ENCODE peak calls at places on chromosomes 3 and 15, in seven cellular contexts. D, R, P, J, A, O and V are unnamed samples.

GRCh38 chr15:64092864-64093626 is 593 bp downstream of the CIAO2A start:
- DNase-seq in P (no peak), J (peak), D (peak), O (no peak), R (peak), A (no peak), V (peak)

GRCh38 chr3:119413603-119414280 is 49.7 kb downstream of the TMEM39A start:
- DNase-seq in J (no peak), P (no peak), D (no peak), R (no peak), A (no peak), O (no peak), V (no peak)

GRCh38 chr3:125431912-125432587 is 56.9 kb upstream of the ZNF148 start:
- DNase-seq in P (no peak), D (peak), R (no peak), A (no peak), O (no peak), J (no peak), V (no peak)

GRCh38 chr3:46987485-46988401 is 8.3 kb downstream of the NBEAL2 start:
- DNase-seq in P (no peak), J (no peak), A (peak), O (peak), R (no peak), D (no peak), V (peak)

GRCh38 chr15:67779160-67780111 is 45.9 kb upstream of the SKOR1 start:
- DNase-seq in P (no peak), J (no peak), D (no peak), R (no peak), A (no peak), O (no peak), V (no peak)

GRCh38 chr3:98763076-98763475 is at the start of gene ST3GAL6:
- DNase-seq in R (no peak), A (peak), O (no peak), J (no peak), D (no peak), P (peak), V (peak)

GRCh38 chr3:124592658-124593441 is 137.4 kb upstream of the UMPS start:
- DNase-seq in A (no peak), D (no peak), R (no peak), J (no peak), P (no peak), O (no peak), V (peak)

GRCh38 chr15:44033894-44034293 is 161.2 kb downstream of the FRMD5 start:
- DNase-seq in J (no peak), O (no peak), D (no peak), A (peak), R (no peak), P (no peak), V (no peak)

GRCh38 chr15:58931985-58932384 is 1.5 kb downstream of the SLTM start:
- DNase-seq in R (peak), D (peak), A (peak), J (no peak), P (no peak), O (no peak), V (peak)

GRCh38 chr3:133717424-133717823 is 28.8 kb upstream of the TF start:
- DNase-seq in J (no peak), D (peak), R (no peak), O (no peak), P (no peak), A (no peak), V (no peak)

GRCh38 chr15:99096173-99096893 is 8.5 kb upstream of the SYNM start:
- DNase-seq in J (no peak), A (no peak), O (no peak), D (no peak), R (no peak), P (no peak), V (no peak)

GRCh38 chr3:112973325-112974177 is 1.4 kb downstream of the CD200R1 start:
- DNase-seq in A (no peak), O (no peak), D (no peak), P (no peak), J (no peak), R (no peak), V (peak)
- TF ChIP-seq EP300 in A (no peak), O (no peak), D (no peak), P (no peak), J (no peak), R (no peak), V (no peak)

DNA sequence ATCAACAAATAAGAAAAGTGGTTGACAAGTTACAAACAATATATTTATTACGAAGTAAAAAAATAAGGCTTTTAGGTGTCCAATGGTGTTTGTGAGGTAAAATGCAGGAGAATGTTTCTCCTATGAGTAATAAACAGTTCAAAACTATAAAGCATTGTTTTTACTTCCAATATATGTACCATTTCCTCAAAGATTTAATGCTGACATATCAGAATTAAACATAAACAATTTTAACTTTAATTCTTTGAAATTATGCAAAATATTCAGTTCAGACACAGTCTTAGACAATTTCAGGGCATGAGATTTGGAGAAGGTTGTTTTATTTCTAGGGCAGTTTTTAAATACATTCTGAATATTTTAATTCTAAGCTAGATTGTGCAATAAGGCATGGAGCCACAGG is 602.5 kb upstream of the DPPA4 start:
- DNase-seq in R (no peak), D (no peak), J (no peak), O (no peak), A (no peak), P (no peak), V (no peak)
- H3K4me3 ChIP-seq in R (no peak), D (no peak), J (no peak), O (no peak), A (no peak), P (no peak), V (no peak)

GRCh38 chr3:37243811-37244748 is 69.7 kb upstream of the LRRFIP2 start:
- DNase-seq in P (peak), O (peak), R (peak), D (peak), A (peak), J (peak), V (peak)
- TF ChIP-seq POLR2A in P (no peak), O (peak), R (no peak), D (peak), A (no peak), J (no peak), V (no peak)

DNA sequence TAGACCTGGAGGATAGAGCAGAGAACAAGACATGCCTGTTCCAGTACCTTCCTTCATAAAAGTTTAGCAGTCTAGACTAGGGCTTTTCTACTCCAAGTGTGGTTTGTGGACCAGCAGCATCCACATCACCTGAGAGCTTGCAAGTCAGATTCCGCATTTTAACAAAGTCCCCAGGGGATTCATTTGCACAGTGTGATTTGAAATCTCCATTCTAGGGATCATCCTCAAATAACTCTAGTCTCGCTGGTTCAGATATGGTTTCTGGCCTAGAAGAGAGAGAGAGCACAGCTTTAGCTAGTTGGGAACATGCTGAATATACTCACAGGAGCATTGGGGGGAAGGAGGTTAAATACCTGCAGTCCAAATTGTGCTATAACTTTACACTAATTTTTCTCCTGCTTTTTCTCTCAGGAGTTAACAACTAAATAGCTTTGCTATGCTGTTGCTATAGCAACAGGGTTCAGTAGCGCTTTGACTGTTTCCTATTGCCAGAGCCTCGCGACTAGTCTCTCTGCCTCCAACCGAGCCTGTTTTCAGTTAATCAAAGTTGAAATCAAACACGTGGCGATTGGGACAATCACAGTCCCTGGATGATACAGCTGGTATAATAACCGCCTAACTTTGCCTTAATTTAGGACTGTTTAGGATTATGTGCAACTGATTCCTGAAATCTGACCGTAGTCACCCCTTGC is 64.1 kb upstream of the RASGRF1 start:
- DNase-seq in P (no peak), A (no peak), O (no peak), R (no peak), J (no peak), D (no peak), V (no peak)
- TF ChIP-seq EP300 in P (no peak), A (no peak), O (no peak), R (no peak), J (no peak), D (no peak), V (no peak)

DNA sequence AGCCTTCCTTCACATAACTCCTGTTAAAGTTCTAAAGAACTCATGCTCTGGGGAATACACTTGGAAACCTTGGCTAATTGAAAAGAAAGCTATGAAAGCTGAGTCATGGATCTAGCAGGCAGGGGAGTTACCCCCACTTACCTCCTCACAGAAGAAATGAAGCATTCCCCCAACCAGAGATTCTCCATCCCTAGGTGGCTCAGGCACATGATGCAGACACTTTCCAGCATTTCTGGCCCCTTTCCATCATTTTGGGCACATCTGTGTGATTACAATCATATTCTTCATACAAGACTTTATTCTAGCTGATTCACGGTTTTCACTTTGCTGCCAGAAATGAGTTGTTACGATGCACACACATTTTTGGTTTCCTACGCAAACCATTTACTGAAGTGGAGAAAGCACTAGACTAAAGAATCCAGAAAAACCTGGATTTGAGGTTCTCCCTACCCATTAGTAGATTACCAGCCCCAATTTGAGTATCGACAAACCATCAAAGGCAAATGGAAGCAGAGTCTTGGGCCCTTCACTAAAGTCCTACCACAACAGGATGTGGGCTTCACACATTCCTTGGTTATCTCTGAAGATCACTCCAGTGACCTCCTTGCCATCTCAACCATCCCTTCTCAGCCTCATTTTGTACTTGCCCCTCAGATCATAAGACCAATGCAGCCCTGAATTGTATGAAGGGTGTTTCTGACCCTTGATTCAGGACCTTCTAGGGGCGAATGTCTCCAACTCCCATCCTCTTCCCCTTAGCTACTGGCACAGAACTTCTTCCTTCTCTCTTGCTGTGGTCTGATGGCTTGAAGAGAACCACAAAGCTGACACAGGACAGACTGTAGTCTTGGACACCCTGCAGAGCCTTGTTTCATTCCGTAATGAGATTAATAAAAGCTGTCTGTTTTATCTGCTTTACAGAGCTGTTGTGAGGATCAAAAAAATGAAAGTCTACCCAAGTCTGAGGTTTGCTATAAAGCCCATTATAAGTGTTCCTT is 42.5 kb upstream of the SNRK start:
- DNase-seq in D (no peak), O (no peak), P (no peak), J (no peak), A (no peak), R (no peak), V (no peak)
- H3K4me3 ChIP-seq in D (no peak), O (no peak), P (no peak), J (no peak), A (no peak), R (no peak), V (no peak)